ENCODE peak calls at places on chromosomes 2 and 18, in four cellular contexts. V is sigmoid colon, T is A549, G is SK-N-SH. E is an unnamed sample.

GRCh38 chr2:205749078-205749477 is 66.8 kb downstream of the NRP2 start:
- DNase-seq in G (no peak), V (no peak), T (no peak), E (no peak)

GRCh38 chr18:79011300-79011870 is 31.8 kb downstream of the SALL3 start:
- DNase-seq in V (no peak), G (no peak), T (no peak), E (no peak)

GRCh38 chr2:38866773-38867443 is 8.8 kb downstream of the DHX57 start:
- DNase-seq in G (no peak), V (no peak), T (no peak), E (no peak)

GRCh38 chr2:134466141-134466540 is 212.3 kb downstream of the MGAT5 start:
- DNase-seq in V (no peak), G (peak), T (no peak), E (no peak)

GRCh38 chr2:62304429-62305417 is 108.8 kb downstream of the B3GNT2 start:
- DNase-seq in G (peak), V (no peak), T (no peak), E (no peak)

GRCh38 chr18:532023-532422 is 31.5 kb upstream of the COLEC12 start:
- DNase-seq in T (no peak), G (no peak), V (no peak), E (no peak)

GRCh38 chr2:189074496-189074895 is 100.3 kb downstream of the COL3A1 start:
- DNase-seq in T (no peak), G (no peak), V (no peak), E (no peak)

GRCh38 chr18:38481576-38481975 is 916.0 kb upstream of the CELF4 start:
- DNase-seq in G (no peak), T (no peak), V (no peak), E (no peak)

GRCh38 chr2:24122-24521 is 22.2 kb downstream of the FAM110C start:
- DNase-seq in T (no peak), G (no peak), V (no peak), E (no peak)

GRCh38 chr2:75522543-75523312 is 38.0 kb downstream of the EVA1A start:
- DNase-seq in G (no peak), T (no peak), V (no peak), E (no peak)

GRCh38 chr18:13539050-13539449 is 187.3 kb downstream of the FAM210A start:
- DNase-seq in G (no peak), T (no peak), V (no peak), E (no peak)

GRCh38 chr2:96251721-96252292 is 14.0 kb downstream of the TMEM127 start:
- DNase-seq in G (peak), T (peak), V (peak), E (peak)

DNA sequence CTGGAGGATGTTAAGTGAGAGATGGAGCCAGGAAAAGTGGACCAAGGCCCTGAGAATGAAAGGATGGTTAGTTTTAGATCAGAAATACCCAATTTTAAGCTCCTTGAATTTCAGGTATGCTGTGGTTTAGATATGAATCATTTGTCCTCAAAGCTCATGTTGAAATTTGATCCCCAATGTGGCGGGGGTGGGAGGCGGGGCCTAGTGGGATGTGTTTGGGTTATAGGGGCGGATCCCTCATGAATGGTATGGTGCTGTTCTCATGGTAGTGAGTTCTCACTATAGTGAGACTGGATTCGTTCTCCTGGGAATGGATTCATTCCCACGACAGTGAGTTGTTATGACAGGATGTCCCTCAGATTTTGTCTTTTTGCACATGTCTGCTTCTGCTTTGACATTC is 11.4 kb downstream of the MYO5B start:
- DNase-seq in T (no peak), G (no peak), V (no peak), E (no peak)
- TF ChIP-seq EP300 in T (no peak), G (no peak), V (no peak), E (no peak)

GRCh38 chr2:237404413-237404812 is 9.6 kb downstream of the COL6A3 start:
- DNase-seq in V (no peak), T (no peak), G (peak), E (no peak)
- TF ChIP-seq EP300 in V (no peak), T (no peak), G (no peak), E (no peak)

DNA sequence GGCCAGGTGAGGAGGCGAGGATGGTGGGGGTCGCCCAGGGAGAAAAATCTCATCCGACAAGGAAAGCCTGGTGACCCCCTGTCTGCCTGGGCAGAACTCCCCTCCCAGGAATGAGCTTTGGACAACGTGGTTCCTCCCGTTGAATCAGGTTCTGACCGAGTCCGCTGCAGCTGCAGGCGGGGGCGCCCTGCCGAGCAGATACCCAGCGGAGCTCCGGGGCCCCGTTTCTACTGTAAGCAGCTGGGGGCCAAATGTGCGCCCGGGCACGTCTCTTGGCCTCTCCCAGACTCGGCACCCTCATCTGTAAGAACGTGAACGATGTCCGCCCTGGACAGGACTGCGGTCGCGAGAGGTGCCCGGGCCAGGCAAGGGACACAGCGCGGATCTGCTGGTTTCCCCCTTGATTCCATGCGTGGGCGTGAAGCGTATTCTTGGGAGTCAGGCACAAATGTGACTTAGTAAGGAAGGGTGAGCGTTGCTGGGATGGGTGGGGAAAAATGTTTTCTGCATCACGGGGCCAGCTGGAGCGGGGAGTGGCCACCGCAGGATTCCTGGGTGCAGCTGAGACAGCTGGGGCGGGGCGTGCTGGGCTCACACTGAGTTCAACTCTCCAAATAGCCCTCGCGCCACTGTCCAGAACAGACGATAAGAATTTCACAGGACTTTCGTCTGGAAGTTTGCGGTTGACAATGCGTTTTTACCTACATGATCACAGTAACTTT is 20.2 kb upstream of the TUBB6 start:
- DNase-seq in V (peak), T (peak), G (peak), E (peak)
- TF ChIP-seq EP300 in V (no peak), T (no peak), G (no peak), E (no peak)

GRCh38 chr2:3519255-3520190 is at the start of gene ADI1:
- DNase-seq in V (peak), G (peak), T (peak), E (peak)
- TF ChIP-seq EP300 in V (no peak), G (no peak), T (no peak), E (no peak)

GRCh38 chr2:42055573-42056514 is 8.0 kb downstream of the PKDCC start:
- DNase-seq in G (no peak), V (peak), T (no peak), E (no peak)

GRCh38 chr2:42054657-42055430 is 7.0 kb downstream of the PKDCC start:
- DNase-seq in G (no peak), V (no peak), T (no peak), E (no peak)

GRCh38 chr2:42053482-42053790 is 5.6 kb downstream of the PKDCC start:
- DNase-seq in G (no peak), T (no peak), V (no peak), E (no peak)

GRCh38 chr2:42052702-42053481 is 5.1 kb downstream of the PKDCC start:
- DNase-seq in G (no peak), T (no peak), V (no peak), E (no peak)

GRCh38 chr2:42053791-42054656 is 6.2 kb downstream of the PKDCC start:
- DNase-seq in T (no peak), V (peak), G (no peak), E (no peak)
- TF ChIP-seq EP300 in T (no peak), V (peak), G (no peak), E (no peak)

DNA sequence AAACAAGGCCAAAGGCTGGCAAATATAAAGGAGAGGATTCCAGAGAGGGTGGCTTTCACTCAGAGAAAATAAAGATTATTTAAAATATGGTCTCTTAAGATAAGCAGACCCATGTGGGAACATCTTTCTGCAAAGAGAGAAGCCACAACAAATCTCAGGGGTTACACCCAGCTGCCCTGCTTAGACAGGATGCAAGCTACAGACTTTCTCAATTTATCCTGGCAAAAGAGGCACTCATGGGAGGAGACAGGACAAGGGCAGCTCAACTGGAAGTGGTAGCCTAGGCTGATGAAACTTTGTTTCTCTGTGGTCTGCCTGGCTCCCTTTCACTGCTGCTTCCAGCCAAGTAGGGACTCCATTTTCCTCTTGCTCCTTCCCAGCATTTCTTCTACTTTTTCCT is 25.9 kb upstream of the SULT1C4 start:
- DNase-seq in T (no peak), G (no peak), V (no peak), E (no peak)
- TF ChIP-seq EP300 in T (no peak), G (no peak), V (no peak), E (no peak)